ENCODE peak calls at places on chromosomes 1 and 21, in four cellular contexts. R is cardiac muscle cell, C is mammary epithelial cell, T is tibial artery. J is an unnamed sample. For H3K36me3, the result is how much of the 10 kb centered on the place peaks cover.

GRCh38 chr1:85629532-85629920 is 49.0 kb downstream of the CCN1 start:
- DNase-seq in C (no peak), T (no peak), R (no peak), J (no peak)

GRCh38 chr21:37601915-37602314 is 235.3 kb downstream of the DYRK1A start:
- DNase-seq in T (no peak), C (no peak), R (no peak), J (no peak)

GRCh38 chr1:180912801-180913616 is at the start of gene KIAA1614:
- DNase-seq in T (peak), C (no peak), R (peak), J (peak)

GRCh38 chr21:44267655-44268142 is 6.0 kb upstream of the DNMT3L start:
- DNase-seq in T (no peak), R (no peak), C (no peak), J (peak)

GRCh38 chr21:31771685-31772084 is 39.8 kb upstream of the SCAF4 start:
- DNase-seq in T (no peak), R (no peak), C (no peak), J (no peak)

GRCh38 chr21:33023574-33024277 is 2.0 kb upstream of the OLIG2 start:
- DNase-seq in C (no peak), R (no peak), T (no peak), J (no peak)

GRCh38 chr1:43311521-43311920 is 10.7 kb downstream of the TIE1 start:
- DNase-seq in C (no peak), T (no peak), R (no peak), J (peak)

GRCh38 chr1:225817611-225818061 is 7.7 kb downstream of the EPHX1 start:
- DNase-seq in R (peak), C (peak), T (peak), J (peak)

GRCh38 chr21:14531927-14532326 is 14.2 kb downstream of the SAMSN1 start:
- DNase-seq in R (no peak), T (no peak), C (no peak), J (no peak)

GRCh38 chr1:74933500-74933899 is 200.5 kb downstream of the TYW3 start:
- DNase-seq in R (no peak), C (no peak), T (no peak), J (no peak)

GRCh38 chr21:15592957-15593356 is 136.8 kb upstream of the USP25 start:
- DNase-seq in C (no peak), T (no peak), R (no peak), J (no peak)

GRCh38 chr1:60866884-60867648 is 215.3 kb upstream of the NFIA start:
- DNase-seq in R (peak), C (no peak), T (no peak), J (no peak)

GRCh38 chr1:173095632-173096031 is 44.9 kb upstream of the TNFSF18 start:
- DNase-seq in T (no peak), R (peak), C (peak), J (no peak)

DNA sequence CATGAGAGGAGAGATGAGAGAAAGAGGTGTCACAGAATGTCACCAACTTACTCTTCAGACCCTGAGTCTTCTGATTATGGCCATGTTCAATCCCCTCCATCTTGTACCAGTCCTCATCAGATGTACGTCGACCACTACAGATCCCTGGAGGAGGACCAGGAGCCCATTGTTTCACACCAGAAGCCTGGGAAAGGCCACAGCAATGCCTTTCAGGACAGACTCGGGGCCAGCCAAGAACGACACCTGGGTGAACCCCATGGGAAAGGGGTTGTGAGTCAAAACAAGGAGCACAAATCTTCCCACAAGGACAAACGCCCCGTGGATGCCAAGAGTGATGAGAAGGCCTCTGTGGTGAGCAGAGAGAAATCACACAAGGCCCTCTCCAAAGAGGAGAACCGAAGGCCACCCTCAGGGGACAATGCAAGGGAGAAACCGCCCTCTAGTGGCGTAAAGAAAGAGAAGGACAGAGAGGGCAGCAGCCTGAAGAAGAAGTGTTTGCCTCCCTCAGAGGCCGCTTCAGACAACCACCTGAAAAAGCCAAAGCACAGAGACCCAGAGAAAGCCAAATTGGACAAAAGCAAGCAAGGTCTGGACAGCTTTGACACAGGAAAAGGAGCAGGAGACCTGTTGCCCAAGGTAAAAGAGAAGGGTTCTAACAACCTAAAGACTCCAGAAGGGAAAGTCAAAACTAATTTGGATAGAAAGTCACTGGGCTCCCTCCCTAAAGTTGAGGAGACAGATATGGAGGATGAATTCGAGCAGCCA is 8.0 kb downstream of the ELOA start:
- DNase-seq in R (peak), C (peak), T (no peak), J (no peak)
- H3K36me3 ChIP-seq in R (half or more), C (half or more), T (half or more), J (under half)

GRCh38 chr1:13774121-13774520 is 74.1 kb downstream of the PRDM2 start:
- DNase-seq in T (no peak), C (no peak), R (no peak), J (no peak)

GRCh38 chr1:13778431-13778830 is 78.4 kb downstream of the PRDM2 start:
- DNase-seq in C (no peak), T (no peak), R (no peak), J (no peak)

GRCh38 chr1:13775916-13776315 is 75.9 kb downstream of the PRDM2 start:
- DNase-seq in R (no peak), T (no peak), C (no peak), J (no peak)

GRCh38 chr1:13772271-13772670 is 72.3 kb downstream of the PRDM2 start:
- DNase-seq in R (no peak), T (no peak), C (no peak), J (no peak)

DNA sequence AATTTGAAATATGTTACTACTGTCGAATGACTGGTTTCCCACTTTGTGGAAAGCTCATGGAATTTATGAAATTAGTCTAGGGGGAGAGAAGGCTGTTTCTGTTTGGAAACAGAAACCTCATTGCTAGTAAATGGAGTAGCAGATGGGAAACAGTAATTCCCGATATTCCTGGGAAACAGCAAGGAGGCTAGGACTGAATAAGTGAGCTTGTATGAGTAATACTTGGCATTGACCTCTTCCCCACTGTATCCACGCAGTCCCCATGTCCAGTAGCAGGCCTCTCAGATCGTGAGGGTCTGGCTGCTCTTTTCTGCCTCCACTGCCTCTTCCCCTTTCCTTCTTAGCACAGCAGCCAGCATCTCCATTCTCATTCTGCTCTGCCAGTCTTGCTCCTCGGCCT is 75.5 kb downstream of the PRDM2 start:
- DNase-seq in R (no peak), C (no peak), T (no peak), J (no peak)
- H3K36me3 ChIP-seq in R (under half), C (under half), T (half or more), J (half or more)

DNA sequence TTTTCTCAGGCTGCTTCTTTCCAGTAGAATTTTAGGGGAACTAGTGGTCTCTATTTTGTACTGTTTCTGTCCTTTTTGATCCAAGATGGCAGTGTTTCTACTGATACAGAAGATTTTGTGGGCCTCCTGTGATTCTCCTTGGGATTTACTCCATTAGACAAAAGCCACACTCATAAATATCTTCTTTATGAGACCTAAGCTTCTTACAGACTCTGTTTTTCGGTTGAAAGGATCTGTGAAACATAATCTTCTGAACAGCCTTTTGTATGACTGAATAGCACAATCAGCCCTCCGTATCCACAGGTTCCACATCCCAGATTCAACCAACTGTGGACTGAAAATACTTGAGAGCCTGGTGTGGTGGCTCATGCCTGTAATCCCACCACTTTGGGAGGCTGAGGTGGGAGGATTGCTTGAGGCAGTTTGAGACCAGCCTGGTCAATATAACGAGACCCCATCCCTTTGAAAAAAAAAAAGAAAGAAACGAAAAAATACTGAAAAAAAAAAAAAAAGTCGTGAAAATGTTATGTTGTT is 10.8 kb upstream of the PSMD4 start:
- DNase-seq in T (no peak), C (no peak), R (no peak), J (no peak)
- H3K36me3 ChIP-seq in T (half or more), C (half or more), R (half or more), J (under half)

DNA sequence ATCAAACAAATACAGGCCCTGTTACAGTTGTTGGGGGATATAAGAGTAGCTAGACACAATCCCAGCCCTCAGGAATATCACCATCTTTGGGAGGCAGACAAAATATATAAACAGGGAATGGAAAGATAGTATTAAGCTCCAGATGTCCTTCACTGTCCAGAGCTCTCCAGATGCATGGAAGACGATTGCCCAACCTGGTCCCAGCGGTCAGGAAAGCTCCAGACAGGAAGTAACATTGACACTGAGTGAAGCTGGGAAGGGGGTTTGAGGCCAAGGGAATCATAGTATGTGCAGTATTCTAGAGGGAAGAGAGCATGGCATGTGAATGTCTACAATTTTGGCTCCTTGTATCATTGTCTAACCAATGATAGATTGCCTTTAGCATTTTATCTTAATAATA is 173.9 kb upstream of the HOOK1 start:
- DNase-seq in C (no peak), T (no peak), R (peak), J (no peak)
- H3K36me3 ChIP-seq in C (under half), T (under half), R (under half), J (under half)

DNA sequence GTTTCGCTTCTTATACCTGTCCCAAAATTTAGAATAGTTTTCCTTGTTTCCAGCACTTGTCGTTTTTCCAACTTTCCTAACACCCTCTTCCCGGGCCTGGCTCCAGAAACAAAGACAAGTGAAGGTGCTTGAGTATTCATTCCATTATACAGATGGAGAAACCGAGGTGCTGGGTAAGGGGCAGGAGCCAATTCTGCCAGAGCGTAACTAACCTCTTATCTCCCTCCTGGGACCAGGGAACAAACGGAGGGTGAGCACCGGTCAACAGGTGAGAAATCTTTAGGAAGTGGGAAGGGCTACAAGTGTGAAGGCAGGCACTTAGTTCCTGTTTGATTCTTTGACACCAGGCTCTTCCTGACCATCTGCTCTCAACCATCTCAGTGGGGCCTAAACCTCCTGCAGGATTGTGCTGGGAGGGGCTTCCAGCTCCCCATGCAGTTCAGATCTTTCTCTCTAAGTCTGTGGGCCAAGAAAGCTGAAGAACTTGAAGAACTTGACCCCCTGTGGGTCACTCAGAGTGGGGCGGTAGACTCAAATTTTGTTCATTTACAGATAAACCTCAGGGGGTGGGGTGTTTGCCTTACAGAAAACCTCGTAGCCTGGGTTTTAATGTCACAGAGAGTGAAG is 8.7 kb downstream of the PLXNA2 start:
- DNase-seq in C (no peak), R (no peak), T (no peak), J (no peak)
- H3K36me3 ChIP-seq in C (under half), R (under half), T (under half), J (under half)

GRCh38 chr1:168567007-168567406 is 9.4 kb upstream of the XCL1 start:
- DNase-seq in R (no peak), C (no peak), T (no peak), J (no peak)

GRCh38 chr1:168560370-168560769 is 16.0 kb upstream of the XCL1 start:
- DNase-seq in R (no peak), T (no peak), C (no peak), J (no peak)

GRCh38 chr1:168565825-168566224 is 10.6 kb upstream of the XCL1 start:
- DNase-seq in T (no peak), R (no peak), C (no peak), J (no peak)

GRCh38 chr1:168556647-168557046 is 12.8 kb upstream of the XCL2 start:
- DNase-seq in R (no peak), C (no peak), T (no peak), J (no peak)

GRCh38 chr1:168561989-168562388 is 14.4 kb upstream of the XCL1 start:
- DNase-seq in R (no peak), C (no peak), T (no peak), J (no peak)
- H3K36me3 ChIP-seq in R (under half), C (under half), T (under half), J (under half)